ENCODE peak calls at places on chromosomes 5 and 9, in six cellular contexts. X is gastrocnemius medialis, I is body of pancreas, E is tibial artery, L is sigmoid colon, V is neural progenitor cell. S is an unnamed sample.

GRCh38 chr5:106862450-106863193 is 808.1 kb downstream of the EFNA5 start:
- DNase-seq in X (no peak), I (no peak), E (no peak), L (no peak), V (no peak), S (no peak)

GRCh38 chr5:150703767-150704166 is 2.9 kb upstream of the RBM22 start:
- DNase-seq in X (no peak), I (no peak), E (no peak), L (no peak), V (no peak), S (no peak)

GRCh38 chr9:91571036-91571435 is 147.4 kb upstream of the NFIL3 start:
- DNase-seq in X (no peak), I (no peak), E (no peak), L (no peak), V (no peak), S (no peak)

GRCh38 chr9:77647659-77648457 is at the start of gene GNA14:
- DNase-seq in X (no peak), I (no peak), E (peak; percentile 33), L (peak; percentile 71), V (peak; percentile 72), S (peak; percentile 38)

GRCh38 chr9:110125207-110125751 is 82.7 kb downstream of the C9orf152 start:
- DNase-seq in X (peak; percentile 45), I (peak; percentile 91), E (peak; percentile 89), L (peak; percentile 97), V (peak; percentile 94), S (peak; percentile 80)

GRCh38 chr9:88197781-88198345 is 59.6 kb upstream of the SPATA31C2 start:
- DNase-seq in X (no peak), I (no peak), E (no peak), L (no peak), V (no peak), S (no peak)

GRCh38 chr9:32413424-32413823 is 29.0 kb downstream of the ACO1 start:
- DNase-seq in X (no peak), I (no peak), E (no peak), L (no peak), V (no peak), S (no peak)

GRCh38 chr5:63351164-63351563 is 611.1 kb downstream of the HTR1A start:
- DNase-seq in X (no peak), I (no peak), E (no peak), L (no peak), V (no peak), S (no peak)

GRCh38 chr5:31999470-31999869 is 174.6 kb downstream of the GOLPH3 start:
- DNase-seq in X (no peak), I (no peak), E (no peak), L (no peak), V (no peak), S (no peak)

GRCh38 chr9:121390372-121390771 is 20.3 kb upstream of the STOM start:
- DNase-seq in X (no peak), I (no peak), E (no peak), L (no peak), V (no peak), S (no peak)

GRCh38 chr5:92687793-92688467 is 893.1 kb downstream of the NR2F1-AS1 start:
- DNase-seq in X (no peak), I (no peak), E (no peak), L (no peak), V (peak; percentile 82), S (no peak)

GRCh38 chr5:126031989-126032716 is 391.1 kb upstream of the GRAMD2B start:
- DNase-seq in X (no peak), I (peak; percentile 11), E (peak; percentile 46), L (no peak), V (no peak), S (no peak)

GRCh38 chr9:75889977-75890540 is 414 bp upstream of the PCSK5 start:
- DNase-seq in X (peak; percentile 37), I (peak; percentile 45), E (peak; percentile 75), L (peak; percentile 82), V (peak; percentile 39), S (peak; percentile 52)

GRCh38 chr5:17216974-17217325 is 481 bp upstream of the BASP1 start:
- DNase-seq in X (no peak), I (peak; percentile 4), E (peak; percentile 47), L (no peak), V (peak; percentile 86), S (peak; percentile 30)

GRCh38 chr9:126158591-126159519 is 167.8 kb upstream of the MVB12B start:
- DNase-seq in X (no peak), I (no peak), E (no peak), L (no peak), V (no peak), S (peak; percentile 24)

GRCh38 chr9:113837349-113837748 is 38.8 kb upstream of the ZNF618 start:
- DNase-seq in X (no peak), I (no peak), E (no peak), L (no peak), V (no peak), S (no peak)

GRCh38 chr5:162068412-162068811 is 839 bp downstream of the GABRG2 start:
- DNase-seq in X (no peak), I (peak; percentile 4), E (no peak), L (no peak), V (peak; percentile 94), S (no peak)

GRCh38 chr9:37775216-37775919 is 9.5 kb downstream of the EXOSC3 start:
- DNase-seq in X (no peak), I (no peak), E (no peak), L (no peak), V (no peak), S (no peak)

GRCh38 chr5:180799194-180799593 is 3.4 kb downstream of the MGAT1 start:
- DNase-seq in X (no peak), I (peak; percentile 77), E (no peak), L (peak; percentile 54), V (peak; percentile 55), S (peak; percentile 37)

GRCh38 chr9:18396102-18396728 is 77.7 kb upstream of the ADAMTSL1 start:
- DNase-seq in X (no peak), I (no peak), E (no peak), L (no peak), V (peak; percentile 4), S (no peak)
- TF ChIP-seq CTCF in X (no peak), I (no peak), E (no peak), L (no peak), V (peak; percentile 40), S (no peak)

DNA sequence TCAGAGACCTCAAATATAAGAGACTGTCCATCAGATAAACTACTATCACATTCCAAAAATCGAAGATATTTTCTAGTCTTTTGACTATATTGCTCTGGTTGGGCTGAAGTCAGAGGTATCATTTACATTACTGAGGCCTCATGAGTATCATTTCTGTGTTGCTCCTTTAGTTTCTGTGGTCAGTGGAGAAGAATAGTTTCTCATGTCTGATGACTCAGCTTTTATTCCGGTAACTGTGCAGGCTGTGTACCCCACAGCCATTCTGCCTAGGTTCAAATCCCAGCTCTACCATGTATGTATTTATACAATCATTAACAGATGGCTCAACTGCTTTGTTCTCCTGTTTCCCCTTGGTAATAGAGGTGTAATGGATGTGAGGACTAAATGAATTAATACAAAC is 179.3 kb downstream of the ALDH1A1 start:
- DNase-seq in X (no peak), I (no peak), E (no peak), L (no peak), V (no peak), S (no peak)
- H3K27ac ChIP-seq in X (no peak overlapping the region), I (no peak overlapping the region), E (no peak overlapping the region), L (no peak overlapping the region), V (no peak overlapping the region), S (no peak overlapping the region)

DNA sequence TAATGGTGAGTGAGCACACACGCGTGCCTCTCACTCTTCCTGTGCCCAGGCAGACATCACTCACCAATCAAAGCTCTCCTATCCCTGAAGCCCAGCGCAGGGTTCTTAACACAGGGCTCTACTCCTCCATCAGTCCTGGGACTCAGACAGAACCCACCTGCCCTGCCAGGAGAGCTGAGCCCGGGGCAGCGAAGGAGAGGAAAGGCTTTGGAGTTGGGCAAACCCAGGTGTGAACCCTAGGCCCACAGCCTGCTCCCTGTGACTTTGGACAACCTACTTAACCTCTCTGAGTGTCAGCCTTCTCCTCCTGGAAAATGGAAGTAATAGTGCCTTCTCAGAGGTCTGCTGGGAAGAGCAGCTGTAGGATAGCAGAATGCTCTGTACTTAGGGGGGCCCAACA is 98.7 kb upstream of the SARDH start:
- DNase-seq in X (no peak), I (no peak), E (no peak), L (no peak), V (no peak), S (no peak)
- H3K4me1 ChIP-seq in X (no peaks in the 10 kb centered on the region), I (no peaks in the 10 kb centered on the region), E (no peaks in the 10 kb centered on the region), L (no peaks in the 10 kb centered on the region), V (peaks cover 55% of the 10 kb centered on the region), S (peaks cover 4% of the 10 kb centered on the region)

GRCh38 chr5:43613370-43613769 is 10.4 kb downstream of the NNT start:
- DNase-seq in X (no peak), I (no peak), E (no peak), L (no peak), V (no peak), S (no peak)

GRCh38 chr5:43606351-43606750 is 3.4 kb downstream of the NNT start:
- DNase-seq in X (no peak), I (no peak), E (no peak), L (no peak), V (no peak), S (no peak)

GRCh38 chr5:43608406-43608805 is 5.4 kb downstream of the NNT start:
- DNase-seq in X (no peak), I (no peak), E (no peak), L (no peak), V (no peak), S (no peak)

GRCh38 chr5:43604699-43605098 is 1.7 kb downstream of the NNT start:
- DNase-seq in X (no peak), I (no peak), E (no peak), L (no peak), V (no peak), S (no peak)

DNA sequence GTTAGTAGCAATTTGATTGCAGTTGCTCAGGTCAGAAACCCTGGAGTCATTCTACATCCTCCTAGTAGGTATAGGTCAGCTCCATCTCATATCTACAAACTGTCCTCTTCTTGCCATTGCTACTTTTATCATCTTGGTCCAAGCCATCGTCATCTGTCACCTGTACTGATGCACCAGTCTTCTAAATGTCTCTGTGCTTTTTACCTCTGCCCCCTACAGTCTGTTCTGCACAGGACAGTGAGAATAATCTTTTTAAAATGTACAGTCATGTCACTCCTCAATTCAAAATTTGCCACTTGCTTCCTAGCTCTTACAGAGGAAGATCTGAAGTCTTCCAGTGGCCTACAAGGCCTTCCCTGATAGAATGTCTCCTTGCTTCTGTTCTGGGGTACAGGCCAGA is 6.8 kb downstream of the NNT start:
- DNase-seq in X (no peak), I (no peak), E (no peak), L (no peak), V (no peak), S (no peak)
- TF ChIP-seq CTCF in X (no peak), I (no peak), E (no peak), L (no peak), V (peak; percentile 11), S (no peak)

GRCh38 chr9:132011309-132011708 is 68.4 kb downstream of the MED27 start:
- DNase-seq in X (no peak), I (no peak), E (no peak), L (no peak), V (no peak), S (no peak)
- H3K27ac ChIP-seq in X (no peak overlapping the region), I (no peak overlapping the region), E (no peak overlapping the region), L (no peak overlapping the region), V (no peak overlapping the region), S (no peak overlapping the region)

S was measured in lung.